ENCODE peak calls at places on chromosome 21, in six cellular contexts. R is PC-3, L is tibial artery, Q is tibial nerve, T is aorta, G is prostate gland. M is an unnamed sample.

GRCh38 chr21:46171996-46172862 is 12.0 kb downstream of the SPATC1L start:
- DNase-seq in R (no peak), L (peak; percentile 53), Q (no peak), T (peak; percentile 28), G (no peak), M (peak; percentile 16)

GRCh38 chr21:40512590-40512989 is 334.4 kb downstream of the DSCAM start:
- DNase-seq in R (peak; percentile 45), L (no peak), Q (no peak), T (no peak), G (no peak), M (no peak)

GRCh38 chr21:17139696-17140095 is 373.1 kb upstream of the CXADR start:
- DNase-seq in R (no peak), L (no peak), Q (no peak), T (no peak), G (no peak), M (no peak)

GRCh38 chr21:42294273-42294880 is 20.8 kb downstream of the TFF3 start:
- DNase-seq in R (no peak), L (no peak), Q (no peak), T (no peak), G (no peak), M (no peak)

GRCh38 chr21:21818898-21819297 is 820.7 kb downstream of the NCAM2 start:
- DNase-seq in R (no peak), L (no peak), Q (no peak), T (no peak), G (no peak), M (no peak)

GRCh38 chr21:17250651-17251294 is 262.1 kb upstream of the CXADR start:
- DNase-seq in R (peak; percentile 3), L (no peak), Q (no peak), T (no peak), G (no peak), M (no peak)

GRCh38 chr21:45258476-45258875 is 29.2 kb downstream of the POFUT2 start:
- DNase-seq in R (no peak), L (peak; percentile 60), Q (no peak), T (no peak), G (no peak), M (no peak)

GRCh38 chr21:39788383-39788782 is 43.4 kb downstream of the IGSF5 start:
- DNase-seq in R (peak; percentile 89), L (peak; percentile 82), Q (peak; percentile 57), T (peak; percentile 69), G (peak; percentile 89), M (no peak)

GRCh38 chr21:45080639-45081414 is 6.4 kb downstream of the ADARB1 start:
- DNase-seq in R (peak; percentile 33), L (no peak), Q (no peak), T (peak; percentile 32), G (no peak), M (no peak)

GRCh38 chr21:28375708-28376385 is 616.8 kb downstream of the LTN1 start:
- DNase-seq in R (no peak), L (no peak), Q (no peak), T (no peak), G (no peak), M (no peak)

GRCh38 chr21:44510508-44511218 is 29.3 kb downstream of the KRTAP10-1 start:
- DNase-seq in R (peak; percentile 88), L (peak; percentile 67), Q (no peak), T (peak; percentile 72), G (peak; percentile 41), M (peak; percentile 80)

GRCh38 chr21:45041351-45041805 is 33.0 kb upstream of the ADARB1 start:
- DNase-seq in R (no peak), L (peak; percentile 97), Q (peak; percentile 89), T (peak; percentile 88), G (no peak), M (no peak)

GRCh38 chr21:33132054-33132453 is 62.1 kb downstream of the OLIG1 start:
- DNase-seq in R (peak; percentile 19), L (no peak), Q (no peak), T (no peak), G (no peak), M (no peak)

GRCh38 chr21:33139084-33139483 is 69.1 kb downstream of the OLIG1 start:
- DNase-seq in R (no peak), L (no peak), Q (no peak), T (no peak), G (no peak), M (no peak)

GRCh38 chr21:33136898-33137502 is 67.1 kb downstream of the OLIG1 start:
- DNase-seq in R (no peak), L (no peak), Q (no peak), T (no peak), G (no peak), M (no peak)

GRCh38 chr21:33133912-33134311 is 64.0 kb downstream of the OLIG1 start:
- DNase-seq in R (no peak), L (no peak), Q (no peak), T (no peak), G (no peak), M (no peak)

DNA sequence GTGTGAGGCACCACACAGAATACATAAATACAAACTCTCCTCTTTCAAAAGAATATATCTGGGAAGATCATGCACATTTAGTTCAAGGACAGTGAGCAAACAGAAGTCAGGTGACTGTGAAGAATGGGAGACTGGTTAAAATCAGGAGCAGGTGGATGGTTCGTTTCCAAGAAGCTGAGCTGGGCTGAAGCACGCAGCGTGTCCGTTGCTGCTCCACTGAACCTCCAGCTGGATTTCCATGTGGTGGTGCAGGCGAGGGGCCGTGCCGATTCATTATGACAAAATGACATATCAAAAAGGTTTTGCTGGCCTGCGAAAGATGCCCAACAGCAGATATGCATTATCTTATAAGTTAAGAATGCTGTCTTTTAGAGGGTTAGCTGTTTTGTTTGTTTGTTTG is 66.0 kb downstream of the OLIG1 start:
- DNase-seq in R (no peak), L (no peak), Q (no peak), T (no peak), G (no peak), M (no peak)
- H3K27me3 ChIP-seq in R (peaks cover 88% of the 10 kb centered on the region), L (no peaks in the 10 kb centered on the region), Q (peaks cover 12% of the 10 kb centered on the region), T (no peaks in the 10 kb centered on the region), G (no peaks in the 10 kb centered on the region), M (no peaks in the 10 kb centered on the region)

GRCh38 chr21:36705679-36706481 is 7.0 kb downstream of the SIM2 start:
- DNase-seq in R (no peak), L (no peak), Q (no peak), T (peak; percentile 26), G (no peak), M (no peak)

GRCh38 chr21:36707763-36708511 is 9.0 kb downstream of the SIM2 start:
- DNase-seq in R (no peak), L (peak; percentile 60), Q (no peak), T (peak; percentile 30), G (no peak), M (no peak)

GRCh38 chr21:36706482-36706852 is 7.6 kb downstream of the SIM2 start:
- DNase-seq in R (no peak), L (no peak), Q (no peak), T (peak; percentile 34), G (no peak), M (no peak)

GRCh38 chr21:36708512-36709029 is 9.7 kb downstream of the SIM2 start:
- DNase-seq in R (no peak), L (peak; percentile 57), Q (no peak), T (no peak), G (no peak), M (no peak)

DNA sequence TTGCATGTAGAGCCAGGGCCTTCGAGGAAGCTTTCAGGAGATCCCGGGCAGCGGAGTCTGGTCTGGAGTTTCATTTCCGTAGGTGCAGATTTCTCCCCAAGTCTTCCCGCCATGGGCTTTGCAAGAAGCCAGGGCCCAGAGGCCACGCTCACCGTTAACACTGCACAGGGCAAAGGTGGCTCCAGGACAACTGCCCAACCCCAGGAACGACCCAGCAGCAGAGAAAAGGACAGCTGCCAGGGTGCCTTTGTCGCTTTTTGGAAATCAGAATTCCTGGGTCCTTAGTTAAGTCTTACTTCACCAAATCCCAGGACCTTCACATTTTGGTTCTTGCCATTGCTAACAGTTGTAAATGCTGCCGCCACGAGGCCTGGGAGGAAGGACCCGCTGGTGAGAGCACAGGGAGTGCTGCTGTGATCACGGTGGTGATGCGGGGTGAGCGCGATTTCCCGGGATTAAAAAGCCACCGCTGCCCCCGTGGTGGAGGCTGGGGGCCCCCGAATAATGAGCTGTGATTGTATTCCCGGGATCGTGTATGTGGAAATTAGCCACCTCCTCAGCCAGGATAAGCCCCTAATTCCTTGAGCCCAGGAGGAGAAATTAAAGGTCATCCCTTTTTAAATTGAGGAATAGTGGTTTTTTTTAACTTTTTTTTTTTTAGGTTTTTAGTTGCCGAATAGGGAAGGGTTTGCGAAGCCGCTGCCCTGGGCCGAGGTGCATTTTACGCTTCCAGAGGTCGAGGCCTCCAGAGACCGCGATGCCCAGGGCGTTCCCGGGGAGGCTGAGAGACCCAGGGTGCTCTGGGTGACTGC is 8.2 kb downstream of the SIM2 start:
- DNase-seq in R (no peak), L (peak; percentile 23), Q (no peak), T (peak; percentile 35), G (no peak), M (no peak)
- H3K27ac ChIP-seq in R (no peak overlapping the region), L (no peak overlapping the region), Q (no peak overlapping the region), T (no peak overlapping the region), G (no peak overlapping the region), M (no peak overlapping the region)

DNA sequence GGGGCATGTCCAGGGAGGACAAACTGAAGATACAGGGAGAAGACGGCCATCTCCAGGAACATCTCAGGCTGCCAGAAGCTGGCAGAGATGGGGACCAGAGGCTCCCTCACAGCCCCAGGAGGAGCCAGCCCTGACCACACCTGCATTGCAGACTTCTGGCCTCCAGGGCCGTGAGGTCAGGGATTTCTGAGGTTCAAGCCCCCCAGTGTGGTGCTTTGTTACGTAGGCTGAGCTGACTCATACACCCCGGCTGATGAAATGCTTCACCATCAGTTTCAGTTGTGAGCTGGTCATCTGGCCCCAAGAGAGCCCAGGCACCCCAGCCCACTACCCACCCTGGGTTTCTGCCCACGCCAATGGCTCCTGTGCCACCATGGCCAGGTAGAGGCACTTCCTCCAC is 106.4 kb downstream of the SIK1 start:
- DNase-seq in R (no peak), L (no peak), Q (no peak), T (no peak), G (no peak), M (no peak)
- H3K4me1 ChIP-seq in R (peaks cover 9% of the 10 kb centered on the region), L (peaks cover 17% of the 10 kb centered on the region), Q (no peaks in the 10 kb centered on the region), T (no peaks in the 10 kb centered on the region), G (no peaks in the 10 kb centered on the region), M (no peaks in the 10 kb centered on the region)

DNA sequence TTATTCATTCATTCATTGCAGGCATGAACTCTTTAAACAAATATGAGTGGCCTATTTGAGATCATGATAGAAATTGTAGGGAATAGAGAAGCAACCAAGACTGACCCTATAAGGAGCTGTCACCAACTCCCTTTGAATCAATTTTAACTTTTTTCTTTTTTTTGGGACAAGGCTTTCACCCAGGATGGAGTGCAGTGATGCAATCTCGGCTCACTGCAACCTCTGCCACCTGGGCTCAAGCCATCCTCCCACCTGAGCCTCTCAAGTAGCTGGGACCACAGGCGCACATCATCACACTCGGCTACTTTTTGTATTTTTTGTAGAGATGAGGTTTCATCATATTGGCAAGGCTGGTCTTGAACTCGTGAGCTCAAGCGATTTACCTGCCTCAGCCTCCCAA is 17.1 kb upstream of the ATP5PO start:
- DNase-seq in R (no peak), L (no peak), Q (no peak), T (no peak), G (no peak), M (no peak)
- H3K27me3 ChIP-seq in R (no peaks in the 10 kb centered on the region), L (no peaks in the 10 kb centered on the region), Q (no peaks in the 10 kb centered on the region), T (no peaks in the 10 kb centered on the region), G (no peaks in the 10 kb centered on the region), M (no peaks in the 10 kb centered on the region)

GRCh38 chr21:15444118-15444960 is 285.4 kb upstream of the USP25 start:
- DNase-seq in R (no peak), L (no peak), Q (no peak), T (no peak), G (no peak), M (no peak)
- H3K27ac ChIP-seq in R (no peak overlapping the region), L (no peak overlapping the region), Q (no peak overlapping the region), T (no peak overlapping the region), G (no peak overlapping the region), M (no peak overlapping the region)